ENCODE peak calls at places on chromosomes 12 and 14, in eight cellular contexts. A is HCEC 1CT; T is mucosa of descending colon; O is LoVo; W is activated CD4-positive, alpha-beta T cell treated with anti-CD3 and anti-CD28 coated beads for 24 hours; E is cardiac muscle cell; P is left ventricle myocardium inferior; Z is NCI-H2081 treated with DMSO at 0.1 percent for 48 hours. B is an unnamed sample.
A peak's percentile ranks its signal among the peaks of the same experiment; 100 is the strongest.

GRCh38 chr12:43758247-43758727 is 303 bp downstream of the PUS7L start:
- DNase-seq in T (peak; percentile 47), Z (no peak), W (no peak), P (no peak), E (peak; percentile 46), O (peak; percentile 50), A (peak; percentile 52), B (peak; percentile 59)

GRCh38 chr12:70549340-70550179 is 87.7 kb downstream of the PTPRB start:
- DNase-seq in Z (no peak), A (no peak), W (no peak), E (peak; percentile 67), O (no peak), P (no peak), T (no peak), B (no peak)

GRCh38 chr14:31270196-31270772 is 62.7 kb upstream of the HECTD1 start:
- DNase-seq in P (no peak), W (no peak), A (peak; percentile 37), O (no peak), E (peak; percentile 4), Z (no peak), T (peak; percentile 37), B (peak; percentile 40)

GRCh38 chr14:22549981-22550670 is 38.9 kb downstream of the DAD1 start:
- DNase-seq in E (peak; percentile 43), T (no peak), W (no peak), P (no peak), Z (no peak), O (no peak), A (no peak), B (peak; percentile 70)

GRCh38 chr14:64715628-64716412 is 11.6 kb downstream of the PLEKHG3 start:
- DNase-seq in O (no peak), T (no peak), Z (no peak), P (no peak), E (no peak), W (no peak), A (no peak), B (no peak)

GRCh38 chr12:131505561-131505960 is 205.3 kb upstream of the SFSWAP start:
- DNase-seq in T (no peak), W (no peak), A (no peak), Z (no peak), O (no peak), E (no peak), P (no peak), B (no peak)

GRCh38 chr12:109840349-109841073 is 7.3 kb upstream of the TRPV4 start:
- DNase-seq in T (peak; percentile 49), W (no peak), P (no peak), Z (no peak), O (peak; percentile 55), E (no peak), A (no peak), B (no peak)

GRCh38 chr14:21405097-21405496 is 21.3 kb upstream of the SUPT16H start:
- DNase-seq in O (no peak), T (no peak), P (no peak), W (no peak), A (no peak), Z (no peak), E (peak; percentile 25), B (peak; percentile 22)